ENCODE peak calls at places on chromosomes 11 and 22, in seven cellular contexts. One of them, this sample, is unnamed.

GRCh38 chr11:129726179-129726578 is 89.5 kb upstream of the TMEM45B start:
- DNase-seq in astrocyte of the hippocampus: no peak
- DNase-seq in PC-9: no peak
- DNase-seq in testis: no peak
- DNase-seq in psoas muscle: no peak
- DNase-seq in BJ: no peak
- DNase-seq in stimulated activated naive CD8-positive, alpha-beta T cell treated with anti-CD3 and anti-CD28 coated beads, Interleukin-15, Interleukin-2, amounts not matched to agents 100 U/mL and 50 U/mL, for 24 hours: no peak
- DNase-seq in this sample: no peak

GRCh38 chr11:125373426-125374391 is 122.4 kb downstream of the FEZ1 start:
- DNase-seq in stimulated activated naive CD8-positive, alpha-beta T cell treated with anti-CD3 and anti-CD28 coated beads, Interleukin-15, Interleukin-2, amounts not matched to agents 100 U/mL and 50 U/mL, for 24 hours: no peak
- DNase-seq in PC-9: no peak
- DNase-seq in psoas muscle: no peak
- DNase-seq in testis: no peak
- DNase-seq in BJ: no peak
- DNase-seq in astrocyte of the hippocampus: peak; percentile 77
- DNase-seq in this sample: no peak

GRCh38 chr22:47143249-47143938 is 380.9 kb downstream of the TBC1D22A start:
- DNase-seq in PC-9: no peak
- DNase-seq in testis: no peak
- DNase-seq in BJ: no peak
- DNase-seq in stimulated activated naive CD8-positive, alpha-beta T cell treated with anti-CD3 and anti-CD28 coated beads, Interleukin-15, Interleukin-2, amounts not matched to agents 100 U/mL and 50 U/mL, for 24 hours: no peak
- DNase-seq in psoas muscle: no peak
- DNase-seq in astrocyte of the hippocampus: peak; percentile 45
- DNase-seq in this sample: no peak

GRCh38 chr11:67302571-67303131 is 679 bp upstream of the SSH3 start:
- DNase-seq in astrocyte of the hippocampus: peak; percentile 31
- DNase-seq in stimulated activated naive CD8-positive, alpha-beta T cell treated with anti-CD3 and anti-CD28 coated beads, Interleukin-15, Interleukin-2, amounts not matched to agents 100 U/mL and 50 U/mL, for 24 hours: peak; percentile 16
- DNase-seq in BJ: no peak
- DNase-seq in testis: no peak
- DNase-seq in psoas muscle: peak; percentile 72
- DNase-seq in PC-9: peak; percentile 68
- DNase-seq in this sample: no peak

GRCh38 chr11:103601230-103601846 is 435.1 kb upstream of the DDI1 start:
- DNase-seq in testis: peak; percentile 55
- DNase-seq in astrocyte of the hippocampus: peak; percentile 78
- DNase-seq in stimulated activated naive CD8-positive, alpha-beta T cell treated with anti-CD3 and anti-CD28 coated beads, Interleukin-15, Interleukin-2, amounts not matched to agents 100 U/mL and 50 U/mL, for 24 hours: peak; percentile 15
- DNase-seq in BJ: no peak
- DNase-seq in psoas muscle: no peak
- DNase-seq in PC-9: peak; percentile 37
- DNase-seq in this sample: peak; percentile 46

GRCh38 chr22:29750559-29750958 is 16.2 kb downstream of the ZMAT5 start:
- DNase-seq in psoas muscle: no peak
- DNase-seq in astrocyte of the hippocampus: no peak
- DNase-seq in testis: no peak
- DNase-seq in stimulated activated naive CD8-positive, alpha-beta T cell treated with anti-CD3 and anti-CD28 coated beads, Interleukin-15, Interleukin-2, amounts not matched to agents 100 U/mL and 50 U/mL, for 24 hours: no peak
- DNase-seq in PC-9: no peak
- DNase-seq in BJ: no peak
- DNase-seq in this sample: no peak

GRCh38 chr11:116773203-116774112 is 671 bp upstream of the BUD13 start:
- DNase-seq in BJ: no peak
- DNase-seq in testis: peak; percentile 84
- DNase-seq in stimulated activated naive CD8-positive, alpha-beta T cell treated with anti-CD3 and anti-CD28 coated beads, Interleukin-15, Interleukin-2, amounts not matched to agents 100 U/mL and 50 U/mL, for 24 hours: no peak
- DNase-seq in PC-9: no peak
- DNase-seq in astrocyte of the hippocampus: no peak
- DNase-seq in psoas muscle: no peak
- DNase-seq in this sample: no peak

GRCh38 chr11:23413057-23413456 is 552.8 kb upstream of the CCDC179 start:
- DNase-seq in BJ: no peak
- DNase-seq in testis: no peak
- DNase-seq in PC-9: no peak
- DNase-seq in astrocyte of the hippocampus: no peak
- DNase-seq in stimulated activated naive CD8-positive, alpha-beta T cell treated with anti-CD3 and anti-CD28 coated beads, Interleukin-15, Interleukin-2, amounts not matched to agents 100 U/mL and 50 U/mL, for 24 hours: no peak
- DNase-seq in psoas muscle: no peak
- DNase-seq in this sample: no peak

GRCh38 chr11:118623291-118623655 is 15.9 kb downstream of the PHLDB1 start:
- DNase-seq in PC-9: no peak
- DNase-seq in psoas muscle: peak; percentile 60
- DNase-seq in BJ: no peak
- DNase-seq in astrocyte of the hippocampus: peak; percentile 78
- DNase-seq in stimulated activated naive CD8-positive, alpha-beta T cell treated with anti-CD3 and anti-CD28 coated beads, Interleukin-15, Interleukin-2, amounts not matched to agents 100 U/mL and 50 U/mL, for 24 hours: no peak
- DNase-seq in testis: no peak
- DNase-seq in this sample: no peak

GRCh38 chr11:62928011-62928410 is 6.8 kb upstream of the CHRM1 start:
- DNase-seq in astrocyte of the hippocampus: no peak
- DNase-seq in testis: no peak
- DNase-seq in psoas muscle: no peak
- DNase-seq in BJ: no peak
- DNase-seq in stimulated activated naive CD8-positive, alpha-beta T cell treated with anti-CD3 and anti-CD28 coated beads, Interleukin-15, Interleukin-2, amounts not matched to agents 100 U/mL and 50 U/mL, for 24 hours: no peak
- DNase-seq in PC-9: no peak
- DNase-seq in this sample: no peak

GRCh38 chr22:29877620-29878019 is 5.4 kb upstream of the MTMR3 start:
- DNase-seq in stimulated activated naive CD8-positive, alpha-beta T cell treated with anti-CD3 and anti-CD28 coated beads, Interleukin-15, Interleukin-2, amounts not matched to agents 100 U/mL and 50 U/mL, for 24 hours: no peak
- DNase-seq in PC-9: no peak
- DNase-seq in testis: no peak
- DNase-seq in astrocyte of the hippocampus: peak; percentile 37
- DNase-seq in psoas muscle: no peak
- DNase-seq in BJ: no peak
- DNase-seq in this sample: no peak

GRCh38 chr11:135074397-135074998 is 662.5 kb upstream of the B3GAT1 start:
- DNase-seq in psoas muscle: no peak
- DNase-seq in stimulated activated naive CD8-positive, alpha-beta T cell treated with anti-CD3 and anti-CD28 coated beads, Interleukin-15, Interleukin-2, amounts not matched to agents 100 U/mL and 50 U/mL, for 24 hours: no peak
- DNase-seq in BJ: no peak
- DNase-seq in PC-9: no peak
- DNase-seq in astrocyte of the hippocampus: peak; percentile 8
- DNase-seq in testis: no peak
- DNase-seq in this sample: no peak

GRCh38 chr11:394858-395655 is 1.0 kb downstream of the PKP3 start:
- DNase-seq in BJ: no peak
- DNase-seq in testis: no peak
- DNase-seq in stimulated activated naive CD8-positive, alpha-beta T cell treated with anti-CD3 and anti-CD28 coated beads, Interleukin-15, Interleukin-2, amounts not matched to agents 100 U/mL and 50 U/mL, for 24 hours: no peak
- DNase-seq in PC-9: no peak
- DNase-seq in psoas muscle: no peak
- DNase-seq in astrocyte of the hippocampus: no peak
- DNase-seq in this sample: no peak

GRCh38 chr11:84780689-84781293 is 846.4 kb downstream of the DLG2 start:
- DNase-seq in stimulated activated naive CD8-positive, alpha-beta T cell treated with anti-CD3 and anti-CD28 coated beads, Interleukin-15, Interleukin-2, amounts not matched to agents 100 U/mL and 50 U/mL, for 24 hours: no peak
- DNase-seq in PC-9: no peak
- DNase-seq in testis: no peak
- DNase-seq in astrocyte of the hippocampus: peak; percentile 52
- DNase-seq in psoas muscle: no peak
- DNase-seq in BJ: no peak
- DNase-seq in this sample: no peak

GRCh38 chr22:36467042-36467810 is 14.2 kb downstream of the TXN2 start:
- DNase-seq in astrocyte of the hippocampus: peak; percentile 95
- DNase-seq in BJ: no peak
- DNase-seq in psoas muscle: peak; percentile 52
- DNase-seq in testis: no peak
- DNase-seq in stimulated activated naive CD8-positive, alpha-beta T cell treated with anti-CD3 and anti-CD28 coated beads, Interleukin-15, Interleukin-2, amounts not matched to agents 100 U/mL and 50 U/mL, for 24 hours: no peak
- DNase-seq in PC-9: peak; percentile 73
- DNase-seq in this sample: no peak

GRCh38 chr22:37053310-37054077 is 2.0 kb downstream of the KCTD17 start:
- DNase-seq in PC-9: no peak
- DNase-seq in astrocyte of the hippocampus: no peak
- DNase-seq in stimulated activated naive CD8-positive, alpha-beta T cell treated with anti-CD3 and anti-CD28 coated beads, Interleukin-15, Interleukin-2, amounts not matched to agents 100 U/mL and 50 U/mL, for 24 hours: no peak
- DNase-seq in psoas muscle: no peak
- DNase-seq in BJ: no peak
- DNase-seq in testis: no peak
- DNase-seq in this sample: no peak

GRCh38 chr11:133197425-133197824 is 334.9 kb downstream of the OPCML start:
- DNase-seq in PC-9: no peak
- DNase-seq in stimulated activated naive CD8-positive, alpha-beta T cell treated with anti-CD3 and anti-CD28 coated beads, Interleukin-15, Interleukin-2, amounts not matched to agents 100 U/mL and 50 U/mL, for 24 hours: no peak
- DNase-seq in testis: no peak
- DNase-seq in BJ: no peak
- DNase-seq in astrocyte of the hippocampus: peak; percentile 75
- DNase-seq in psoas muscle: no peak
- DNase-seq in this sample: no peak

This sample was measured in HFF-Myc.